ENCODE peak calls at places on chromosomes 16 and 17, in seven cellular contexts. One of them, this sample, is unnamed.

GRCh38 chr17:3965123-3965800 is 1.0 kb upstream of the ATP2A3 start:
- DNase-seq in endothelial cell: peak
- DNase-seq in astrocyte: no peak
- DNase-seq in adrenal gland: peak
- DNase-seq in B cell: peak
- DNase-seq in AG04449: no peak
- DNase-seq in fibroblast of pulmonary artery: no peak
- DNase-seq in this sample: no peak

GRCh38 chr17:59427996-59428395 is 96.5 kb downstream of the YPEL2 start:
- DNase-seq in endothelial cell: no peak
- DNase-seq in astrocyte: peak
- DNase-seq in adrenal gland: no peak
- DNase-seq in B cell: no peak
- DNase-seq in AG04449: no peak
- DNase-seq in fibroblast of pulmonary artery: peak
- DNase-seq in this sample: no peak

GRCh38 chr16:79191933-79192332 is 408.6 kb downstream of the MAF start:
- DNase-seq in endothelial cell: no peak
- DNase-seq in astrocyte: peak
- DNase-seq in adrenal gland: no peak
- DNase-seq in B cell: no peak
- DNase-seq in AG04449: no peak
- DNase-seq in fibroblast of pulmonary artery: no peak
- DNase-seq in this sample: no peak

GRCh38 chr17:74968361-74968780 is 4.2 kb downstream of the HID1 start:
- DNase-seq in endothelial cell: no peak
- DNase-seq in astrocyte: no peak
- DNase-seq in adrenal gland: no peak
- DNase-seq in B cell: no peak
- DNase-seq in AG04449: no peak
- DNase-seq in fibroblast of pulmonary artery: no peak
- DNase-seq in this sample: no peak

GRCh38 chr17:35161281-35161761 is 13.7 kb downstream of the UNC45B start:
- DNase-seq in endothelial cell: no peak
- DNase-seq in astrocyte: no peak
- DNase-seq in adrenal gland: no peak
- DNase-seq in B cell: no peak
- DNase-seq in AG04449: no peak
- DNase-seq in fibroblast of pulmonary artery: peak
- DNase-seq in this sample: no peak

GRCh38 chr17:76997981-76998531 is 129.9 kb downstream of the MGAT5B start:
- DNase-seq in endothelial cell: no peak
- DNase-seq in astrocyte: peak
- DNase-seq in adrenal gland: no peak
- DNase-seq in B cell: peak
- DNase-seq in AG04449: no peak
- DNase-seq in fibroblast of pulmonary artery: no peak
- DNase-seq in this sample: no peak

GRCh38 chr17:33712120-33712519 is 419.0 kb upstream of the ASIC2 start:
- DNase-seq in endothelial cell: no peak
- DNase-seq in astrocyte: no peak
- DNase-seq in adrenal gland: no peak
- DNase-seq in B cell: no peak
- DNase-seq in AG04449: no peak
- DNase-seq in fibroblast of pulmonary artery: no peak
- DNase-seq in this sample: no peak

GRCh38 chr17:41516828-41517283 is 1.8 kb downstream of the KRT15 start:
- DNase-seq in endothelial cell: no peak
- DNase-seq in astrocyte: no peak
- DNase-seq in adrenal gland: no peak
- DNase-seq in B cell: no peak
- DNase-seq in AG04449: no peak
- DNase-seq in fibroblast of pulmonary artery: no peak
- DNase-seq in this sample: no peak

GRCh38 chr16:3235856-3236669 is 1.1 kb upstream of the ZNF200 start:
- DNase-seq in endothelial cell: peak
- DNase-seq in astrocyte: no peak
- DNase-seq in adrenal gland: peak
- DNase-seq in B cell: no peak
- DNase-seq in AG04449: no peak
- DNase-seq in fibroblast of pulmonary artery: no peak
- DNase-seq in this sample: no peak

GRCh38 chr17:75864448-75864871 is 9.3 kb upstream of the WBP2 start:
- DNase-seq in endothelial cell: no peak
- DNase-seq in astrocyte: peak
- DNase-seq in adrenal gland: no peak
- DNase-seq in B cell: peak
- DNase-seq in AG04449: no peak
- DNase-seq in fibroblast of pulmonary artery: peak
- DNase-seq in this sample: no peak

GRCh38 chr16:25493136-25493811 is 198.5 kb upstream of the HS3ST4 start:
- DNase-seq in endothelial cell: no peak
- DNase-seq in astrocyte: peak
- DNase-seq in adrenal gland: peak
- DNase-seq in B cell: no peak
- DNase-seq in AG04449: no peak
- DNase-seq in fibroblast of pulmonary artery: no peak
- DNase-seq in this sample: no peak

GRCh38 chr17:52831536-52831935 is 673.0 kb upstream of the CA10 start:
- DNase-seq in endothelial cell: no peak
- DNase-seq in astrocyte: no peak
- DNase-seq in adrenal gland: no peak
- DNase-seq in B cell: no peak
- DNase-seq in AG04449: no peak
- DNase-seq in fibroblast of pulmonary artery: no peak
- DNase-seq in this sample: no peak

GRCh38 chr17:66507103-66507923 is 204.9 kb downstream of the PRKCA start:
- DNase-seq in endothelial cell: no peak
- DNase-seq in astrocyte: peak
- DNase-seq in adrenal gland: peak
- DNase-seq in B cell: no peak
- DNase-seq in AG04449: no peak
- DNase-seq in fibroblast of pulmonary artery: peak
- DNase-seq in this sample: no peak

GRCh38 chr16:69187387-69187890 is 475 bp downstream of the SNTB2 start:
- DNase-seq in endothelial cell: peak
- DNase-seq in astrocyte: no peak
- DNase-seq in adrenal gland: peak
- DNase-seq in B cell: peak
- DNase-seq in AG04449: no peak
- DNase-seq in fibroblast of pulmonary artery: peak
- DNase-seq in this sample: no peak

GRCh38 chr17:7704601-7705268 is at the start of gene EFNB3:
- DNase-seq in endothelial cell: peak
- DNase-seq in astrocyte: peak
- DNase-seq in adrenal gland: no peak
- DNase-seq in B cell: no peak
- DNase-seq in AG04449: no peak
- DNase-seq in fibroblast of pulmonary artery: peak
- DNase-seq in this sample: no peak

GRCh38 chr17:59362811-59363205 is 31.4 kb downstream of the YPEL2 start:
- DNase-seq in endothelial cell: no peak
- DNase-seq in astrocyte: peak
- DNase-seq in adrenal gland: no peak
- DNase-seq in B cell: no peak
- DNase-seq in AG04449: no peak
- DNase-seq in fibroblast of pulmonary artery: peak
- DNase-seq in this sample: no peak

GRCh38 chr16:64648282-64648681 is 473.6 kb downstream of the CDH11 start:
- DNase-seq in endothelial cell: no peak
- DNase-seq in astrocyte: no peak
- DNase-seq in adrenal gland: no peak
- DNase-seq in B cell: no peak
- DNase-seq in AG04449: no peak
- DNase-seq in fibroblast of pulmonary artery: no peak
- DNase-seq in this sample: no peak

GRCh38 chr17:80779961-80780380 is 211.7 kb upstream of the CHMP6 start:
- DNase-seq in endothelial cell: no peak
- DNase-seq in astrocyte: no peak
- DNase-seq in adrenal gland: peak
- DNase-seq in B cell: peak
- DNase-seq in AG04449: no peak
- DNase-seq in fibroblast of pulmonary artery: peak
- DNase-seq in this sample: no peak

GRCh38 chr17:80124351-80124981 is 22.5 kb downstream of the EIF4A3 start:
- DNase-seq in endothelial cell: peak
- DNase-seq in astrocyte: peak
- DNase-seq in adrenal gland: peak
- DNase-seq in B cell: no peak
- DNase-seq in AG04449: no peak
- DNase-seq in fibroblast of pulmonary artery: peak
- DNase-seq in this sample: no peak

GRCh38 chr17:49998836-49999511 is 4.0 kb upstream of the DLX3 start:
- DNase-seq in endothelial cell: no peak
- DNase-seq in astrocyte: no peak
- DNase-seq in adrenal gland: no peak
- DNase-seq in B cell: no peak
- DNase-seq in AG04449: no peak
- DNase-seq in fibroblast of pulmonary artery: no peak
- DNase-seq in this sample: no peak
- TF ChIP-seq CTCF in endothelial cell: no peak
- TF ChIP-seq CTCF in astrocyte: no peak
- TF ChIP-seq CTCF in adrenal gland: no peak
- TF ChIP-seq CTCF in B cell: no peak
- TF ChIP-seq CTCF in AG04449: no peak
- TF ChIP-seq CTCF in fibroblast of pulmonary artery: no peak
- TF ChIP-seq CTCF in this sample: no peak

GRCh38 chr16:49703494-49703893 is 152.4 kb downstream of the ZNF423 start:
- DNase-seq in endothelial cell: no peak
- DNase-seq in astrocyte: no peak
- DNase-seq in adrenal gland: no peak
- DNase-seq in B cell: no peak
- DNase-seq in AG04449: no peak
- DNase-seq in fibroblast of pulmonary artery: no peak
- DNase-seq in this sample: no peak

GRCh38 chr16:49700928-49701685 is 154.8 kb downstream of the ZNF423 start:
- DNase-seq in endothelial cell: no peak
- DNase-seq in astrocyte: no peak
- DNase-seq in adrenal gland: no peak
- DNase-seq in B cell: no peak
- DNase-seq in AG04449: no peak
- DNase-seq in fibroblast of pulmonary artery: peak
- DNase-seq in this sample: no peak

GRCh38 chr16:49701867-49702494 is 153.9 kb downstream of the ZNF423 start:
- DNase-seq in endothelial cell: no peak
- DNase-seq in astrocyte: peak
- DNase-seq in adrenal gland: peak
- DNase-seq in B cell: no peak
- DNase-seq in AG04449: no peak
- DNase-seq in fibroblast of pulmonary artery: peak
- DNase-seq in this sample: no peak

GRCh38 chr16:49706620-49707355 is 149.1 kb downstream of the ZNF423 start:
- DNase-seq in endothelial cell: no peak
- DNase-seq in astrocyte: no peak
- DNase-seq in adrenal gland: no peak
- DNase-seq in B cell: no peak
- DNase-seq in AG04449: no peak
- DNase-seq in fibroblast of pulmonary artery: no peak
- DNase-seq in this sample: no peak

GRCh38 chr16:49704586-49705155 is 151.2 kb downstream of the ZNF423 start:
- DNase-seq in endothelial cell: no peak
- DNase-seq in astrocyte: no peak
- DNase-seq in adrenal gland: no peak
- DNase-seq in B cell: no peak
- DNase-seq in AG04449: no peak
- DNase-seq in fibroblast of pulmonary artery: no peak
- DNase-seq in this sample: no peak
- TF ChIP-seq CTCF in endothelial cell: no peak
- TF ChIP-seq CTCF in astrocyte: no peak
- TF ChIP-seq CTCF in adrenal gland: no peak
- TF ChIP-seq CTCF in B cell: no peak
- TF ChIP-seq CTCF in AG04449: no peak
- TF ChIP-seq CTCF in fibroblast of pulmonary artery: peak
- TF ChIP-seq CTCF in this sample: no peak

DNA sequence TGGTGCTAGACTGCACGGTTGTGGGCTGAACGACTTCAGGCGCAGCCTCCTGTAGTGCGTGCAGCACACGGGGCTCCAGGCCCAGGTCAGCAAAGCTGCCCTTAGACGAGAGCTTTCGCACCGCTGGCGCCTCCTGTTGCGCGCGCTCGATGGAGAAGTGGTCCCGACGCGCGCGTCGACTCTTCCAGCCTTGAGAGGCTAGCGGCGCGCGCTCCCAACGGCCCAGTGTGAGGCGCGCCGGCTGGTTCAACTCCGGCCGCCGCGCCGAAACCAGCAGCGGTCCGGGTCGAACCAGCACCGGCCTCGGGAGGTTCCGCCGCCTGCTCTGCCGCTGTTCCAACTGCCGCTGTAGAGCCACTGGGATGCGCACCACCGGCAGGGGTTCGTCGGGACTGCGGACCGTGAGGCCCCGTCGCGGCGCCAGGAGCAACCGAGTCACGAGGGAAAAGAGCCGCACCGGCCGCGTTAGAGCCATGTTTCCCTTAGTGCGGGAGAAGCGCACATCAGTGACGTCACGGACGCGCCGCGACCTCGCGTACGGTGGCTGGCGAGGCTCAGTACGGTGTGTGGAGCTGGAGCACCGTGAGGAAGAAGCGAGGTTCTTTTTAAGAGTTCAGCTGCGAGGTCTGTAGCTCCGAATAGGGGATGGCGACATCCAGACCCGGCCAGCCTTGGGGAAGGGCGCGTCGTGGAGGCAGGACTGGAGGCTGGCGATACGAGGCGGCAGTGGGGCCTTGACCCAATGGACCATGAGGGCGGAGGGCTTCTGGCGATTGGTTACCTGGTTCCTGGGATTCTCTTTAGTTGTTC is at the start of the genes DDX28 and DUS2:
- DNase-seq in endothelial cell: peak
- DNase-seq in astrocyte: peak
- DNase-seq in adrenal gland: peak
- DNase-seq in B cell: peak
- DNase-seq in AG04449: peak
- DNase-seq in fibroblast of pulmonary artery: peak
- DNase-seq in this sample: peak
- TF ChIP-seq CTCF in endothelial cell: no peak
- TF ChIP-seq CTCF in astrocyte: no peak
- TF ChIP-seq CTCF in adrenal gland: no peak
- TF ChIP-seq CTCF in B cell: no peak
- TF ChIP-seq CTCF in AG04449: no peak
- TF ChIP-seq CTCF in fibroblast of pulmonary artery: no peak
- TF ChIP-seq CTCF in this sample: peak

DNA sequence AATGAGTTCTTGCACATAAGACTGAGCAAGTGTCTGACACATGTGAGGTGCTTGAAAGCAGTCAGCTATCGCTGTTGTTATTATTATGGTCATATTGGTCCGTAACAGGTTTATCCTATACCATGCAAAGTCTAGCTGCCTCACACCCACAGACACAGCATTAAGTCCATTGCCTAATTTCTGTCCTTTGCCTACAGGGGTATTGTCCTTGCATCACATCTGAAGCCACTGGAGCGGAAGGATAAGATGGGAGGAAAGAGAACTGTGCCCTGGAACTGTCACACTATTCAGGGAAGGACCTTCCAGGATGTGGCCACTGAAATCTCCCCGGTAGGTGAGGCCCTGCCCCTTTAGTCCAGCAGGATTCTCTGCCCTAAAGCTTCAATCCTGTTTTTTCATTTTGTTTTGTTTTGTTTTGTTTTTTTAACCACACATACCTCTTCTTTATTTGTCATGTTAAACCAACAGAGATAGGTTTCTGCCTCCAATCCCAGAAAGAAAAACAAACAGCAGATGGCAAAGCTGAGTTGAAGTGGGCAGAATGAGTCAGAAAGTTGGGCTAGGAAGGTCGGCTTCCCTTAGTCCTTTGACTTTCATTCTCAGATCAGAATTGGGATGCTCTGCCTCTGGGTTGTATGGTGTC is 2.2 kb upstream of the EFTUD2 start:
- DNase-seq in endothelial cell: no peak
- DNase-seq in astrocyte: peak
- DNase-seq in adrenal gland: peak
- DNase-seq in B cell: no peak
- DNase-seq in AG04449: peak
- DNase-seq in fibroblast of pulmonary artery: peak
- DNase-seq in this sample: no peak
- TF ChIP-seq CTCF in endothelial cell: no peak
- TF ChIP-seq CTCF in astrocyte: no peak
- TF ChIP-seq CTCF in adrenal gland: peak
- TF ChIP-seq CTCF in B cell: no peak
- TF ChIP-seq CTCF in AG04449: peak
- TF ChIP-seq CTCF in fibroblast of pulmonary artery: peak
- TF ChIP-seq CTCF in this sample: peak

This sample was measured in chondrocyte.